ENCODE peak calls at places on chromosomes 2 and 18, in four cellular contexts. G is HepG2, Q is HCT116, X is K562. D is an unnamed sample.

GRCh38 chr2:10035633-10036032 is 7.7 kb upstream of the KLF11 start:
- DNase-seq in Q (no peak), G (no peak), X (no peak), D (no peak)

GRCh38 chr2:239309398-239310245 is 91.2 kb downstream of the HDAC4 start:
- DNase-seq in G (no peak), Q (no peak), X (no peak), D (no peak)

GRCh38 chr18:56330381-56331115 is 307.8 kb downstream of the TXNL1 start:
- DNase-seq in G (no peak), Q (no peak), X (no peak), D (no peak)

GRCh38 chr2:200765995-200766660 is 45.6 kb upstream of the BZW1 start:
- DNase-seq in X (no peak), Q (peak), G (no peak), D (no peak)

GRCh38 chr2:74740395-74741075 is 86.5 kb downstream of the SEMA4F start:
- DNase-seq in G (peak), X (no peak), Q (peak), D (peak)

GRCh38 chr2:75608684-75609333 is 37.8 kb upstream of the MRPL19 start:
- DNase-seq in X (peak), Q (peak), G (peak), D (peak)

GRCh38 chr2:170878505-170878904 is 50.5 kb upstream of the GORASP2 start:
- DNase-seq in Q (no peak), X (no peak), G (peak), D (no peak)

GRCh38 chr18:32893915-32894314 is 121.1 kb upstream of the KLHL14 start:
- DNase-seq in Q (no peak), G (peak), X (no peak), D (no peak)

GRCh38 chr2:88170472-88170892 is 336 bp downstream of the THNSL2 start:
- DNase-seq in G (no peak), Q (no peak), X (no peak), D (no peak)

GRCh38 chr2:241268716-241269445 is 46.6 kb downstream of the HDLBP start:
- DNase-seq in G (no peak), Q (no peak), X (peak), D (no peak)

GRCh38 chr2:96239745-96240264 is 26.0 kb downstream of the TMEM127 start:
- DNase-seq in G (no peak), X (no peak), Q (no peak), D (no peak)

GRCh38 chr2:12534646-12535263 is 182.0 kb upstream of the TRIB2 start:
- DNase-seq in Q (peak), G (no peak), X (no peak), D (peak)

GRCh38 chr2:162155093-162155492 is 3.0 kb upstream of the GCG start:
- DNase-seq in G (no peak), X (no peak), Q (no peak), D (no peak)

GRCh38 chr2:21331625-21332370 is 208.0 kb downstream of the TDRD15 start:
- DNase-seq in G (no peak), Q (no peak), X (no peak), D (no peak)

GRCh38 chr2:160490760-160491367 is 2.7 kb downstream of the RBMS1 start:
- DNase-seq in G (peak), Q (no peak), X (no peak), D (no peak)

GRCh38 chr2:43319541-43319940 is 93.1 kb upstream of the ZFP36L2 start:
- DNase-seq in G (no peak), Q (no peak), X (no peak), D (no peak)

GRCh38 chr2:233037078-233037477 is 4.6 kb downstream of the NEU2 start:
- DNase-seq in Q (no peak), X (no peak), G (no peak), D (no peak)

GRCh38 chr18:26981373-26982082 is 116.0 kb upstream of the AQP4 start:
- DNase-seq in X (no peak), Q (no peak), G (no peak), D (no peak)

GRCh38 chr18:23627964-23628363 is 34.7 kb downstream of the ANKRD29 start:
- DNase-seq in Q (no peak), G (no peak), X (no peak), D (no peak)

GRCh38 chr18:40867452-40867851 is 1087.6 kb upstream of the PIK3C3 start:
- DNase-seq in X (no peak), G (no peak), Q (no peak), D (no peak)

GRCh38 chr18:23172981-23173380 is 37.7 kb downstream of the CABLES1 start:
- DNase-seq in Q (no peak), G (no peak), X (no peak), D (no peak)

GRCh38 chr2:236291911-236292310 is 27.7 kb upstream of the ASB18 start:
- DNase-seq in Q (no peak), G (no peak), X (no peak), D (no peak)

GRCh38 chr18:57895182-57895581 is 92.1 kb upstream of the ATP8B1 start:
- DNase-seq in G (no peak), X (no peak), Q (no peak), D (no peak)

GRCh38 chr18:73948497-73948896 is 199.1 kb downstream of the FBXO15 start:
- DNase-seq in Q (no peak), X (no peak), G (no peak), D (no peak)

GRCh38 chr2:11873766-11874165 is 127.3 kb downstream of the LPIN1 start:
- DNase-seq in Q (no peak), X (no peak), G (no peak), D (no peak)

GRCh38 chr2:42809131-42809875 is 16.9 kb upstream of the HAAO start:
- DNase-seq in Q (no peak), X (no peak), G (no peak), D (no peak)

GRCh38 chr2:42928692-42929576 is 136.6 kb upstream of the HAAO start:
- DNase-seq in Q (no peak), X (peak), G (peak), D (no peak)

GRCh38 chr18:45825258-45825744 is at the start of gene SIGLEC15:
- DNase-seq in G (no peak), X (no peak), Q (no peak), D (no peak)

GRCh38 chr18:44128365-44128764 is 552.3 kb upstream of the SETBP1 start:
- DNase-seq in X (no peak), Q (no peak), G (no peak), D (no peak)

GRCh38 chr2:210531482-210531881 is 24.9 kb upstream of the CPS1 start:
- DNase-seq in Q (no peak), X (no peak), G (no peak), D (no peak)
- TF ChIP-seq REST in Q (no peak), X (no peak), G (no peak), D (no peak)

DNA sequence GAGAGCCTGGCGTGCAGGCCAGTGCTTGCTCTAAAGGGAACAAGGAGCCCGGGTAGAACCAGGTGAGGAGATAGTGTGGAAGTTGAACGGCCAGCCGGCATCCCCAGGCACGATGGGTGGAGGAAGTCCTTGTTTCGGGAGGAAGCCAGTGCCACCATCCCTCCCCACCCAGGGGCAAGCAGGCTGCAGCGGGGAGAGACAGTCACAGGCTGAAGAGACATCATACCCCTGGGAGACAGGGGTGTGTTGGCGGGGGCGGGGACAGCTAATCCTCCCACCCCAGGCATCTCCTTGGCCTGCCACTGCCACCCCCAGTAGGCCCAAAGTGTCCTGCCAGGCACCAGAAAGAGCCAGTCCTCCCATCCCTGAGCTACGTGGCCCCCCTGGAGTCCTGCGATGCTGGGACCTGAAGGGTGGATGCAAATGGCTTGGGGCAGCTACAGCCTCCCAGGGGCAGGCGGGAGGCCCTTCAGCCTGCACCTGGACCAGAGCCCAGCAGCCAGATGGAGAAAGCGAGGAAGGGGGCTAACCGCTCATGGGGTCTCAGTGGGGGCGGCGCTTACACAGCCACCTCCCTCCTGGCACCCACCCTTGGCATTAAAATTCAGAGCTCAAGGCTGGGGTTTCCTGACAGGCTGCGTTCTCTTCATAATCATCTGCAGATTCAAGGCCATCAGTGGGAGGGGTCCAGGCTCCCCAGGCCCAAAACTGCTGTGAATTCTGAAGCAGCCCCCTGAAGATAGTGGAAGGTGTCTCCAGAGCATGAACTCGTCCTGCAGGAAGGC is 14.8 kb upstream of the GPR55 start:
- DNase-seq in X (no peak), Q (no peak), G (no peak), D (no peak)
- TF ChIP-seq TCF7L2 in X (no peak), Q (no peak), G (no peak), D (no peak)

DNA sequence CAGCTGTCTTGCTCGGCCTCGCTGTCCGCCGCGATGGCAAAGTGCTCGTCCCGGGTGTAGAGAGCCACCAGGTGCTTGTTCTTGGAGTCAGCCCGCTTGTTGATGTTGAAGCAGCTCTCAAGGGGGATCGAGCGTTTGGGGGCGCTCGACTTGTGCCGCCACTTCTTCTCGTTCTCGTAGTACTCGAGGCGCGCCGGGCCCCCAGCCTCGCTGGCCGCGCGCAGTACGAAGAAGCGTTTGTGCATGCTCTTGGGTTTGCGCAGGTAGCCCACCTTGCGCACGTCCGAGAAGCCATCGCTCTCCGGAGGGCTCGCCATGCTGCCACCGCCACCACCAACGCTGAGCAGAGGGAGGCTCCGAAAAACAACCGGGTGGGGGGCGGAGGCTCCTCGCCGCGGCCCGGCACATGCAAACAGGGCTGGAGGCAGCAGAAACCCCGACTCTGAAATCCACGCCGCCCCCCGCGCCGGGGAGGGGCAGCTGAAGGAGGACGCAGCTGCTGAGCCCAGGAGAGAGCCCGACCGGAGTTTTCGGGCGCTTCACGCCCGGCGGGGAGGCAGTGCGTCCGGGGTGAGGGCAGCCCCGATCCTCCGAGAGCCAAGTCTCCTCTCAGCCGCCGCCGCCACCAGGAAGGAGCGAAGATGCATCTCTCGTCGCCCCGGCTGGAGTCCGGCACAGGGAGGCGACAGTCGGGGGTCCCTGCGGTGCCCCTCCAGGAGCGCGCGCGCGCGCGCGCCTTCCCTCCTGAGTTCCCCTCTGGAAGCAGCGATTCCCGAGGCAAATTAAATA is 1.0 kb downstream of the IRS1 start:
- DNase-seq in G (no peak), X (no peak), Q (no peak), D (no peak)
- H3K4me3 ChIP-seq in G (peak), X (peak), Q (peak), D (peak)

GRCh38 chr2:165469417-165469816 is at the start of gene CSRNP3:
- DNase-seq in G (peak), Q (peak), X (no peak), D (no peak)
- TF ChIP-seq REST in G (no peak), Q (no peak), X (no peak), D (no peak)

DNA sequence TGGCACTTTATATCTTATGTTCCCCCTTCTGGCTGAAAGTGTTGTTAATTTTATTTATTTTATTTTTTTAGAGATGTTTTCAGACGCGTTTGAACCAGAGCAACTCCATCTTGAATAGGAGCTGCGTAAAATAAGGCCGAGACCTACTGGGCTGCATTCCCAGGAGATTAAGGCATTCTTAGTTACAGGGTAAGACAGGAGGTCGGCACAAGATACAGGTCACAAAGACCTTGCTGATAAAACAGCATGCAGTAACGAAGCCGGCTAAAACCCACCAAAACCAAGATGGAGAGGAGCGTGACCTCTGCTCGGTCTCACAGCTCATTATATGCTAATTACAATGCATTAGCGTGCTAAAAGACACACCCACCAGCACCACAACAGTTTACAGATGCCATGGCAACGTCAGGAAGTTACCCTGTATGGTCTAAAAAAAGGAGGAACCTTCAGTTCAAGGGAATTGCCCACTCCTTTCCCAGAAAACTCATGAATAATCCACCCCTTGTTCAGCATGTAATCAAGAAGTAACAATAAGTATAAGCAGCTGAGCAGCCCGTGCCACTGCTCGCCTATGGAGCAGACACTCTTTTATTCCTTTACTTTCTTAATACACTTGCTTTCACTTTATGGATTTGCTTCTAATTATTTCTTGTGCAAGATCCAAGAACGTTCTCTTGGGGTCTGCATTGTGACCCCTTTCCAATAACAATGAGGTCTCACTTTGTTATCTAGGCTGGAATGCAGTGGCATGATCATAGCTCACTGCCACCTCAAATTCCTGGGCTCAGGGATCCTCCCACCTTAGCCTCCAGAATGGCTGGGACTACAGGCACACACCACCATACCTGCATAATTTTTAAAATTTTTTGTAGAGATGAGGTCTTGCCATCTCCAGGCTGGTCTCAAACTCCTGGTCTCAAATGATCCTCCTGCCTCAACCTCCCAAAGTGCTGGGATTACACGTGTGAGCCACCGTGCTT is 55.9 kb downstream of the CACNB4 start:
- DNase-seq in X (peak), Q (no peak), G (no peak), D (no peak)
- TF ChIP-seq TCF7L2 in X (no peak), Q (no peak), G (no peak), D (no peak)

GRCh38 chr2:28624798-28625701 is 126.6 kb upstream of the PPP1CB start:
- DNase-seq in X (no peak), G (peak), Q (no peak), D (no peak)
- H3K4me3 ChIP-seq in X (no peak), G (peak), Q (no peak), D (no peak)

DNA sequence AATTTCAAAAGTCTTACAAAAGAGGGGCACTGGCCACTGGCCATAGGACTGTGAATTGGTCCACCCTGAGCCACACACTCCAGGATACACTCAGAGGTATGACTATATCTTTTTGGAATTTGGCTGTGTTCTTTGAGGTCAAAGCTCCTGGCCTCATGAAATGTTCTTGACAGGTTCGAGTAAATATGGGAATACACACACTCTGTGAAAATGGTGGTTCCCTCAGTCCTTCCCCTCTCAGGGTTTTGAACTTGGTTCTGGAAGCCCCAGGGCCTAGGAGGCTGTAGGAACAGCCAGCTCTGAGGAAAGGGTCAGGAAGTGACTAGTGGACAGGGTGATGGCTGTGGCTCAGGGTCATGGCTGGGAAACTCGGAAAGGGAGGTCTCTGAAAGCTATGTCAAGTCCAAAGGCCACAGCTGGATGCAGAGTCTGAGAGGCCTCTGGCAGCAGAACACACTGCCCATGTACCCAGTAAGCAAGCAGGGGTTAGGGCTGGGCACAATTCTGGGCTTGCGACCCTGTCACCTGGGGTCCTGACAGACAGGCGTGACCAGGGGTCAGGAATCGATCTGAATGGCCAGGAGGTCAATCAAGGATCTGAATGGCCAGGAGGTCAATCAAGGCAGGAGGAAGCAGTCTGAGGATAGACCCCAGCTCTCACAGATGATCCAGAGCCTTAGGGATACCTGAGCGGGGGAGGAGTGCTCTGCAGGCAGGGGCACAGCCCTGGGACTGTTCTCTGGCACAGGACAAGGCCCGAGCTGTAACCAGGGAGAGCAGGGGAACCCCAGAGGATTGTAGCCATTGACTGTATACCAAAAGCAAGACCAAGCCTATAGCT is 223.4 kb upstream of the SMAD2 start:
- DNase-seq in X (no peak), Q (no peak), G (peak), D (no peak)
- TF ChIP-seq REST in X (no peak), Q (no peak), G (no peak), D (no peak)